ENCODE peak calls at places on chromosome 21, in eight cellular contexts. X, B, R, G, F, U, A and P are unnamed samples.

GRCh38 chr21:36156815-36157670 is at the start of gene DOP1B:
- DNase-seq in X (no peak), B (no peak), R (no peak), G (no peak), F (peak; percentile 55), U (no peak), A (no peak), P (no peak)

GRCh38 chr21:46153259-46154154 is 1.9 kb downstream of the FTCD start:
- DNase-seq in X (peak; percentile 49), B (peak; percentile 14), R (peak; percentile 6), G (no peak), F (peak; percentile 83), U (peak; percentile 34), A (peak; percentile 86), P (peak; percentile 55)

GRCh38 chr21:31117046-31117916 is 79.0 kb upstream of the KRTAP19-8 start:
- DNase-seq in X (peak; percentile 81), B (no peak), R (no peak), G (no peak), F (no peak), U (no peak), A (no peak), P (no peak)

GRCh38 chr21:40386301-40386911 is 460.6 kb downstream of the DSCAM start:
- DNase-seq in X (no peak), B (peak; percentile 23), R (no peak), G (no peak), F (peak; percentile 73), U (peak; percentile 2), A (peak; percentile 80), P (peak; percentile 43)

GRCh38 chr21:38839683-38840286 is 34.1 kb downstream of the ETS2 start:
- DNase-seq in X (peak; percentile 97), B (no peak), R (no peak), G (no peak), F (peak; percentile 64), U (no peak), A (no peak), P (no peak)

GRCh38 chr21:28069446-28069845 is 923.2 kb downstream of the LTN1 start:
- DNase-seq in X (peak; percentile 46), B (no peak), R (no peak), G (no peak), F (no peak), U (no peak), A (no peak), P (no peak)

GRCh38 chr21:21309510-21309909 is 311.3 kb downstream of the NCAM2 start:
- DNase-seq in X (no peak), B (no peak), R (no peak), G (no peak), F (no peak), U (no peak), A (no peak), P (no peak)

GRCh38 chr21:45302082-45303061 is 14.7 kb upstream of the POFUT2 start:
- DNase-seq in X (peak; percentile 77), B (peak; percentile 64), R (no peak), G (no peak), F (peak; percentile 55), U (no peak), A (peak; percentile 71), P (no peak)

GRCh38 chr21:45876381-45877159 is 105.0 kb upstream of the COL6A1 start:
- DNase-seq in X (no peak), B (no peak), R (no peak), G (no peak), F (no peak), U (peak; percentile 64), A (peak; percentile 72), P (no peak)

GRCh38 chr21:21052672-21053071 is 54.5 kb downstream of the NCAM2 start:
- DNase-seq in X (no peak), B (no peak), R (no peak), G (no peak), F (no peak), U (no peak), A (no peak), P (no peak)

GRCh38 chr21:28174006-28174405 is 818.7 kb downstream of the LTN1 start:
- DNase-seq in X (no peak), B (no peak), R (no peak), G (no peak), F (no peak), U (no peak), A (no peak), P (no peak)

GRCh38 chr21:42216726-42217572 is 2.0 kb upstream of the ABCG1 start:
- DNase-seq in X (no peak), B (no peak), R (no peak), G (no peak), F (peak; percentile 21), U (no peak), A (no peak), P (no peak)

GRCh38 chr21:42554251-42554937 is 40.7 kb downstream of the SLC37A1 start:
- DNase-seq in X (no peak), B (no peak), R (no peak), G (no peak), F (no peak), U (no peak), A (peak; percentile 81), P (peak; percentile 52)

GRCh38 chr21:43966946-43967512 is 45.1 kb upstream of the TRAPPC10 start:
- DNase-seq in X (no peak), B (no peak), R (no peak), G (no peak), F (no peak), U (no peak), A (no peak), P (no peak)

GRCh38 chr21:37862536-37862935 is 53.7 kb downstream of the KCNJ6 start:
- DNase-seq in X (peak; percentile 54), B (no peak), R (no peak), G (no peak), F (no peak), U (peak; percentile 61), A (no peak), P (no peak)

GRCh38 chr21:38990424-38990794 is 184.7 kb downstream of the ETS2 start:
- DNase-seq in X (no peak), B (no peak), R (no peak), G (no peak), F (no peak), U (peak; percentile 35), A (no peak), P (no peak)

GRCh38 chr21:23452384-23453083 is 2154.7 kb downstream of the MRPL39 start:
- DNase-seq in X (no peak), B (no peak), R (peak; percentile 6), G (no peak), F (no peak), U (peak; percentile 15), A (no peak), P (no peak)

GRCh38 chr21:44939532-44940115 is at the start of gene SLX9:
- DNase-seq in X (peak; percentile 73), B (no peak), R (peak; percentile 53), G (no peak), F (peak; percentile 86), U (peak; percentile 66), A (peak; percentile 94), P (peak; percentile 55)

GRCh38 chr21:45592208-45592619 is 50.0 kb upstream of the SLC19A1 start:
- DNase-seq in X (no peak), B (no peak), R (no peak), G (no peak), F (peak; percentile 76), U (no peak), A (no peak), P (no peak)

GRCh38 chr21:45001134-45002095 is 61.6 kb downstream of the SLX9 start:
- DNase-seq in X (peak; percentile 64), B (no peak), R (no peak), G (no peak), F (no peak), U (no peak), A (peak; percentile 76), P (peak; percentile 78)

GRCh38 chr21:17191346-17191993 is 321.4 kb upstream of the CXADR start:
- DNase-seq in X (no peak), B (no peak), R (no peak), G (no peak), F (no peak), U (no peak), A (no peak), P (no peak)

GRCh38 chr21:29194342-29194741 is 63.9 kb downstream of the MAP3K7CL start:
- DNase-seq in X (no peak), B (no peak), R (no peak), G (no peak), F (no peak), U (no peak), A (no peak), P (no peak)

GRCh38 chr21:16307256-16307655 is 577.5 kb downstream of the USP25 start:
- DNase-seq in X (peak; percentile 11), B (no peak), R (no peak), G (no peak), F (no peak), U (no peak), A (no peak), P (no peak)

GRCh38 chr21:16117851-16118592 is 388.2 kb downstream of the USP25 start:
- DNase-seq in X (peak; percentile 92), B (no peak), R (no peak), G (no peak), F (no peak), U (no peak), A (no peak), P (no peak)

GRCh38 chr21:42298237-42298636 is 17.0 kb downstream of the TFF3 start:
- DNase-seq in X (no peak), B (no peak), R (no peak), G (no peak), F (no peak), U (no peak), A (no peak), P (no peak)

GRCh38 chr21:31346256-31346821 is 2.3 kb upstream of the TIAM1 start:
- DNase-seq in X (no peak), B (no peak), R (no peak), G (no peak), F (no peak), U (no peak), A (no peak), P (no peak)

GRCh38 chr21:46295177-46295711 is 9.1 kb downstream of the YBEY start:
- DNase-seq in X (peak; percentile 69), B (no peak), R (no peak), G (no peak), F (no peak), U (no peak), A (peak; percentile 52), P (no peak)

GRCh38 chr21:29434081-29434480 is 135.4 kb downstream of the BACH1 start:
- DNase-seq in X (no peak), B (no peak), R (no peak), G (no peak), F (no peak), U (no peak), A (no peak), P (no peak)